ENCODE peak calls at places on chromosomes 7 and 10, in nine cellular contexts. B, S, L, Y, C, T, D, O and U are unnamed samples.
A peak's percentile ranks its signal among the peaks of the same experiment; 100 is the strongest.

GRCh38 chr10:124648738-124649137 is 95.4 kb downstream of the FAM53B start:
- DNase-seq in B (peak; percentile 95), S (peak; percentile 82), L (peak; percentile 89), Y (peak; percentile 81), C (no peak), T (peak; percentile 92), D (peak; percentile 85), O (peak; percentile 86), U (peak; percentile 30)

GRCh38 chr7:38306914-38307313 is 33.5 kb upstream of the TARP start:
- DNase-seq in B (no peak), S (no peak), L (no peak), Y (no peak), C (no peak), T (no peak), D (no peak), O (no peak), U (no peak)

GRCh38 chr10:21964983-21965665 is 38.4 kb downstream of the DNAJC1 start:
- DNase-seq in B (no peak), S (no peak), L (no peak), Y (no peak), C (no peak), T (no peak), D (no peak), O (no peak), U (no peak)

GRCh38 chr7:121202834-121203233 is 126.0 kb upstream of the WNT16 start:
- DNase-seq in B (peak; percentile 26), S (no peak), L (no peak), Y (no peak), C (no peak), T (no peak), D (no peak), O (no peak), U (no peak)

GRCh38 chr7:105664816-105665525 is 83.7 kb upstream of the EFCAB10 start:
- DNase-seq in B (peak; percentile 36), S (peak; percentile 12), L (no peak), Y (no peak), C (peak; percentile 80), T (no peak), D (peak; percentile 72), O (peak; percentile 35), U (no peak)

GRCh38 chr7:17640730-17641377 is 299.4 kb downstream of the SNX13 start:
- DNase-seq in B (peak; percentile 31), S (no peak), L (peak; percentile 60), Y (no peak), C (no peak), T (no peak), D (peak; percentile 53), O (peak; percentile 63), U (no peak)

GRCh38 chr10:21327239-21327993 is 198.1 kb downstream of the SKIDA1 start:
- DNase-seq in B (no peak), S (no peak), L (no peak), Y (no peak), C (no peak), T (no peak), D (no peak), O (no peak), U (no peak)

GRCh38 chr7:134553976-134554375 is 5.1 kb downstream of the AKR1B15 start:
- DNase-seq in B (peak; percentile 5), S (no peak), L (no peak), Y (no peak), C (no peak), T (peak; percentile 23), D (no peak), O (peak; percentile 7), U (no peak)

GRCh38 chr10:1185911-1186692 is 129.9 kb downstream of the WDR37 start:
- DNase-seq in B (no peak), S (no peak), L (no peak), Y (no peak), C (no peak), T (no peak), D (no peak), O (no peak), U (no peak)

GRCh38 chr7:38796636-38797501 is 112.1 kb downstream of the VPS41 start:
- DNase-seq in B (peak; percentile 67), S (peak; percentile 27), L (peak; percentile 61), Y (peak; percentile 29), C (peak; percentile 46), T (peak; percentile 39), D (peak; percentile 69), O (peak; percentile 75), U (no peak)

GRCh38 chr10:15083674-15084501 is 4.7 kb downstream of the ACBD7 start:
- DNase-seq in B (no peak), S (no peak), L (no peak), Y (no peak), C (no peak), T (no peak), D (no peak), O (no peak), U (no peak)
- TF ChIP-seq CTCF in B (no peak), S (no peak), L (no peak), Y (no peak), C (no peak), T (no peak), D (no peak), O (peak; percentile 14), U (no peak)

GRCh38 chr7:83362786-83363185 is 200.1 kb upstream of the PCLO start:
- DNase-seq in B (no peak), S (peak; percentile 18), L (no peak), Y (no peak), C (no peak), T (no peak), D (no peak), O (peak; percentile 8), U (no peak)

GRCh38 chr7:83366629-83367028 is 203.9 kb upstream of the PCLO start:
- DNase-seq in B (no peak), S (no peak), L (no peak), Y (no peak), C (no peak), T (no peak), D (no peak), O (no peak), U (no peak)

DNA sequence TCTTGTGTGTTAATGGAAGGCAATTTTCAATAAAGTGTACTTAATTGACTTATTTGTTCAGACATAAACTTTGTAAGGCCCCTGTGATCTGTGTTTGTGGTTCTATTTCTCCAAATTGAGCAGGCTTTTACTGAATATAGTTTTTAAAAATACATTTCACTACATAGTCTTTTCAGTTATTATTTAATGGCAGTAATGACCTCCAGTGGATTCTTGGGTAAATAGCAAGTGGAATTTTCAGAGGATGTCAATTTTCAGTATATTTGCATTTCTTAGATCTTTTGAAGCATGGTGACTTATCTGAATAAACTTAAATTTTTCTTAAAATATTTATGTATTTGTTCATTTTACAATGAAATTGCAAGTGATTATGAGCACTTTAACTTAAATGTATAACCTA is 203.1 kb upstream of the PCLO start:
- DNase-seq in B (no peak), S (no peak), L (peak; percentile 5), Y (no peak), C (no peak), T (no peak), D (peak; percentile 18), O (peak; percentile 33), U (no peak)
- TF ChIP-seq CTCF in B (peak; percentile 20), S (peak; percentile 30), L (no peak), Y (peak; percentile 20), C (peak; percentile 35), T (peak; percentile 35), D (peak; percentile 23), O (peak; percentile 33), U (no peak)

GRCh38 chr10:34979938-34980337 is 110.2 kb downstream of the CUL2 start:
- DNase-seq in B (no peak), S (no peak), L (no peak), Y (no peak), C (no peak), T (no peak), D (no peak), O (no peak), U (no peak)

GRCh38 chr10:34981834-34982233 is 108.3 kb downstream of the CUL2 start:
- DNase-seq in B (no peak), S (no peak), L (no peak), Y (no peak), C (no peak), T (no peak), D (no peak), O (no peak), U (no peak)

GRCh38 chr10:34988397-34989067 is 101.6 kb downstream of the CUL2 start:
- DNase-seq in B (no peak), S (no peak), L (no peak), Y (no peak), C (no peak), T (peak; percentile 81), D (no peak), O (no peak), U (no peak)

GRCh38 chr10:34985146-34985545 is 105.0 kb downstream of the CUL2 start:
- DNase-seq in B (no peak), S (no peak), L (no peak), Y (no peak), C (no peak), T (no peak), D (no peak), O (no peak), U (no peak)

GRCh38 chr10:34985823-34986222 is 104.3 kb downstream of the CUL2 start:
- DNase-seq in B (no peak), S (no peak), L (peak; percentile 52), Y (no peak), C (no peak), T (no peak), D (no peak), O (peak; percentile 50), U (no peak)
- TF ChIP-seq CTCF in B (peak; percentile 37), S (no peak), L (peak; percentile 54), Y (peak; percentile 38), C (peak; percentile 42), T (peak; percentile 38), D (peak; percentile 42), O (peak; percentile 47), U (no peak)

GRCh38 chr10:51063166-51063565 is 11.1 kb upstream of the PRKG1 start:
- DNase-seq in B (no peak), S (no peak), L (no peak), Y (no peak), C (no peak), T (no peak), D (no peak), O (no peak), U (no peak)

GRCh38 chr10:51057925-51058324 is 16.4 kb upstream of the PRKG1 start:
- DNase-seq in B (no peak), S (no peak), L (no peak), Y (no peak), C (no peak), T (no peak), D (no peak), O (no peak), U (no peak)

DNA sequence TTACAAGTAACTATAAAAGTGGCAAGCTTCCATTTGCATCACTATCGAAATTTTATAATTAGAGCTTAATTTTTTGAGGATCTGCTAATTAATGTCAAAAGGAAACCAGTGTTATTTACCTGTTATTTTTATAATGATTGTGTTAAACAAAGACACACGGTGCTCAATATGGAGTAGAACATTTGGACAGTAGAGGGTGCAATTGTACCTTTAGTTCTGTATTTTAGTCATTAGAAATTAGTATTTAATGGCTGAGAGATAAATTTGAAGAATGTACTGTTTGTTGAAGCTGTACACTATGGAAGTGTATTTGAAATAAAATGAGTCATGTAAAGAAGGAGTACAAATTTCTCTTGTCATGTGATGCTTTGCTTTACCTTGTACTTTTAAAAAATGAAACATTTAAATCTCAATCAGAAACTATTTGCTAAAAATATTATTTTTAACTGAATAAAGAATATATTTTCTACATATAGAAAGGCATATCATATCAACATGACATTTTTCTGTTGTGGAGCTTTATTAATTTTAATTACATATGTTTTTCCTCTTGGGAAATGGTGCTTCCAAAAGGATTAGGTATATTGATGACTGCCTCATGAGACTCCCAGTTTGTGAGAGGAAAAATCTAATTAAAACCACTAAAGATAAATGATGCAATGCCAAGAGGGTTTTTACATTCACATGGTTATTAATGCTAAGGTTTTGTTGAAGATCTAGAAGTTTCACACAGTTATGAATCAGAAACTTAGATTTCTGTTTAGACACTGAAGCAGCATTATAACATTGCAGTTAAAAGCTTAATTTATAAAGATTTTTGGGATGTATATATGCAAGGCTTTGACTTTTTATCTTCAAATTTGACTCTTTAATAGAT is 10.4 kb upstream of the PRKG1 start:
- DNase-seq in B (peak; percentile 77), S (peak; percentile 27), L (peak; percentile 75), Y (peak; percentile 26), C (no peak), T (peak; percentile 15), D (peak; percentile 60), O (peak; percentile 80), U (no peak)
- TF ChIP-seq CTCF in B (peak; percentile 85), S (peak; percentile 63), L (peak; percentile 60), Y (peak; percentile 65), C (peak; percentile 79), T (peak; percentile 61), D (peak; percentile 54), O (peak; percentile 64), U (peak; percentile 36)